ENCODE peak calls at places on chromosome 11, in four cellular contexts. A is right lobe of liver, P is uterus, T is lower leg skin. D is an unnamed sample.

GRCh38 chr11:8913961-8914660 is 3.1 kb downstream of the AKIP1 start:
- DNase-seq in T (no peak), P (peak), A (no peak), D (peak)

GRCh38 chr11:46335858-46336600 is 11.2 kb upstream of the DGKZ start:
- DNase-seq in T (no peak), A (no peak), P (no peak), D (no peak)

GRCh38 chr11:132099692-132100091 is 729.3 kb downstream of the NTM start:
- DNase-seq in T (no peak), A (no peak), P (no peak), D (no peak)

GRCh38 chr11:34653851-34654490 is 33.1 kb downstream of the EHF start:
- DNase-seq in P (no peak), A (peak), T (peak), D (no peak)

GRCh38 chr11:61908730-61909622 is 8.4 kb downstream of the RAB3IL1 start:
- DNase-seq in A (peak), P (no peak), T (no peak), D (no peak)

GRCh38 chr11:62444271-62444833 is 25.5 kb downstream of the SCGB1A1 start:
- DNase-seq in P (peak), A (no peak), T (peak), D (peak)

GRCh38 chr11:107563702-107564101 is 1.8 kb downstream of the ALKBH8 start:
- DNase-seq in T (no peak), A (no peak), P (no peak), D (peak)

GRCh38 chr11:4695442-4695841 is 2.2 kb downstream of the OR51E2 start:
- DNase-seq in A (no peak), P (no peak), T (no peak), D (no peak)

GRCh38 chr11:6892400-6892799 is at the start of gene OR2D2:
- DNase-seq in P (no peak), T (no peak), A (no peak), D (no peak)

GRCh38 chr11:9838229-9838628 is 174.4 kb downstream of the SWAP70 start:
- DNase-seq in T (no peak), P (no peak), A (no peak), D (no peak)

GRCh38 chr11:67027483-67027930 is 4.6 kb downstream of the SYT12 start:
- DNase-seq in T (no peak), A (peak), P (no peak), D (no peak)
- H3K4me3 ChIP-seq in T (no peak), A (no peak), P (no peak), D (no peak)

DNA sequence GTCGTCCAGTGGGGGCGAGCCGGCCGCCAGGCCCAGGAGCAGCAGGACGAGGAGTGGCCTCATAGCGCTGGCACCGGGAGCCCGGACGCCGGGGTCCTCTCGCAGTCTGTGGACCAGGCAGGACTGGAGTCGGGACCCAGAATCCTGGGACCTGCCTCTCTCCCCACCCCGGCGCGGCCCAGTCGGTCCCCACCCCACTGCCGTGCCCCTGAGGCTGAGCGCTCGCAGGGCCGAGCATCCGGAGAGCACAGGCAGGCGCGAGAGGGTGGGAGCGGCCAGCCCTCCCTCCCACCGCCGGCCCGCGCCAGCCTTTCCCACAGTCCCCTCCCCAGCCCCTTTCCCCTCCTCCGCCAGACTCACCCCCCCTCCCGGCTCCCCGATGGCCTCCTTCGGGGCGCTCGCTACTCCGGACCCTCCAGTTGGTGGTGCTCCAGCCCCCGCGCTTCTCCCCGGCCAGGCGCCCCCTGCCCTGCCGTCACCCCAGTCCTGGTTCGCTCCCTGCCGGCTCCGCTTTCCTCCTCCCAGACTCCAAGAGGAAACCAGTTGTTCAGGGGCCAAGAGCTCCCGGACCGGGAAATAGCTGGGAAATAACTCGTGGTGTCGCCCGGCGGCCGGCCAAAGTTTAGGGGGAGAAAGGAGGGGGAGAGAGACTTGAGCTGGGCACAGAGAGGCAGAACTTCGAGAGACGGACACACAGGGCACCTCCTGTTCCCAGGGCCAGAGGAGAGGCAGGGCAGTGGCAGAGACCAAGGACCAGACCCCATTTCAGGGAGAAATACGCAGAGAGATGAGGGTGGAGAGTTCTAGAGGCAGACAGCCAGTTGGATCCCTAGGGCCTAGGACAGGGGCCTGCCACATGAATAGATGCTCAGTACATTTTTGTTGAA is at the start of gene C1QTNF5:
- DNase-seq in P (peak), A (peak), T (peak), D (peak)
- H3K4me3 ChIP-seq in P (peak), A (peak), T (peak), D (no peak)

DNA sequence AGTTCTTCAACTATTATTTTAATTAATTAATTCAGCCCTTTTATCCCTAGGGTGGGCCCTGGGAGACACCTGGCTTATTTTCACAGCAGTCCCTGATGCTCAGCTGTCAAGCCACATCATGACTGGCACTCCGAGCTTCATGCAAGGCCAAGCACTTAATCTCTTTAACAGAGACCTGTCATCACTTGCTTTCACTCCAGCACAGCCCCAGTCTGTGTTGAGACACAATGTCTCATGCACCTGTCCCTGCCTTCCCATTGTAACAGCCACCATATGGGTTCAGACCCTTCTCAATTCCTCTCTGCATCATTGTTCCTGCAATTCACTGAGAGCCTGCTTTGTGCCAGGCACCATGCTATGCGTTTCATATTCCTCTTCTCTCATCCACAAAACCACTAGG is 222.2 kb upstream of the TENM4 start:
- DNase-seq in T (no peak), A (no peak), P (no peak), D (no peak)
- H3K4me3 ChIP-seq in T (no peak), A (no peak), P (no peak), D (no peak)

GRCh38 chr11:123301696-123302400 is 106.8 kb upstream of the CLMP start:
- DNase-seq in P (peak), T (peak), A (peak), D (peak)
- H3K4me3 ChIP-seq in P (peak), T (no peak), A (peak), D (peak)

GRCh38 chr11:121927359-121927758 is 188.7 kb downstream of the BLID start:
- DNase-seq in T (no peak), P (no peak), A (no peak), D (no peak)

GRCh38 chr11:121930004-121930965 is 185.7 kb downstream of the BLID start:
- DNase-seq in A (no peak), T (no peak), P (no peak), D (no peak)

GRCh38 chr11:121927789-121928188 is 188.2 kb downstream of the BLID start:
- DNase-seq in T (no peak), A (peak), P (no peak), D (no peak)

GRCh38 chr11:121929581-121929980 is 186.4 kb downstream of the BLID start:
- DNase-seq in A (peak), P (peak), T (no peak), D (no peak)

GRCh38 chr11:121928597-121929580 is 187.1 kb downstream of the BLID start:
- DNase-seq in P (no peak), T (no peak), A (no peak), D (no peak)
- H3K4me3 ChIP-seq in P (peak), T (no peak), A (no peak), D (no peak)

GRCh38 chr11:12190511-12190910 is 80.1 kb downstream of the MICAL2 start:
- DNase-seq in P (no peak), T (no peak), A (no peak), D (no peak)

GRCh38 chr11:12189543-12190235 is 79.3 kb downstream of the MICAL2 start:
- DNase-seq in T (peak), P (no peak), A (no peak), D (peak)

GRCh38 chr11:12186683-12187082 is 76.3 kb downstream of the MICAL2 start:
- DNase-seq in T (no peak), A (no peak), P (no peak), D (no peak)

GRCh38 chr11:12187399-12187798 is 77.0 kb downstream of the MICAL2 start:
- DNase-seq in T (no peak), P (no peak), A (no peak), D (peak)

DNA sequence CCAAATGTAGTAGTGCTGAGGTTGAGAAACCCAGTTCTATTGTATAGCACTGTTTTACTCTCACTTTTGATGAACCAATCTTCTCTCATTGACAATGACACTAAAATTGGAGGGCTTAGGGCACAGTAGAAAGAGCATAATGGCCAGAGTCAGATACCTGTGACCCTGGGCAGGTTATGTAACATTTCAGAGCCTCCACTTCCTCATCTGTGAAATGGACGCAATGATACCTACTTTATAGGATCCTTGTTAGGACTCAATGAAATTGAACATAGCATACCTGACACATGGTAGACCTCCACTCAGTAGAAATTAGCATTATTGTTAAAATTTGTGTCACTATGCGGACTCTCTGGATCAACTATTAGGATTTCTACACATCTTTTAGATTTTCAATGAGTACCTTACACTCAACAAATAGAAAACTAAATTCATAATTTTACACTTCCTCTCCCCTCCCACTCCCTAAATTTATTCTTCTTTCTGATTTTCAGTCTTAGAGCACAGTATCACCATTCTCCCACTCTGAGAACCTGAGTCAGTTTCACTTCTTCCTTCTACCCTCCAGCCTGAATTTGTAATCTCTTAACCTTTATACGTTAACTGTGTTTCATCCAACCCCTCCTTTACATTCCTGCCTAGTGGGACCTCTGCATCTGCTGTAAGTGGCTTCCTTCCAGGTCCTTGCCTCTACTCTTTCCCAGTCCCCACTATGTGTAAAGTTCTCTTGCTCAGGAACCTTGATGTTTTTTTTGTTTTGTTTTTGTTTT is 78.3 kb downstream of the MICAL2 start:
- DNase-seq in A (no peak), T (no peak), P (no peak), D (no peak)
- H3K4me3 ChIP-seq in A (no peak), T (no peak), P (no peak), D (no peak)

DNA sequence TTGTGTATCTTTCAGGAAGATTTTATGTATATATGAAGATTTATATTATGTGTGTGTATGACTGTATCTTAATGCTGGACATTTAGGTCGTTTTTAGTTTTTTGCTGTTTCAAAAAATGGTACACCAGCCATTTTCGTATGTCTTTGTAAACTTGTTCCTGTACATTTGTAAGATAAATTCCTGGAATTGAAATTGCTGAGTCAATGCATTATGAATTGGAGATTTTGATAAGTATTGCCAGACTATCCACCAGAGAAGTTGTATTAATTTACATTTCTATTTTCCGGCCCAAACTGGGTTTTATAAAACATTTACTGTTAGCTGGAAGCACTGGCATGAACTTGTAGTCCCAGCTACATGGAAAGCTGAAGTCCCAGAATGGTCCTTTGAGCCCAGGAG is 24.6 kb downstream of the MRPL48 start:
- DNase-seq in P (no peak), A (no peak), T (no peak), D (no peak)
- H3K4me3 ChIP-seq in P (no peak), A (no peak), T (no peak), D (no peak)

GRCh38 chr11:69013009-69013951 is at the start of gene MRGPRF:
- DNase-seq in T (peak), A (no peak), P (peak), D (no peak)
- H3K4me3 ChIP-seq in T (peak), A (peak), P (peak), D (no peak)

GRCh38 chr11:68257477-68258362 is 14.1 kb downstream of the C11orf24 start:
- DNase-seq in A (peak), T (peak), P (peak), D (peak)
- H3K4me3 ChIP-seq in A (no peak), T (no peak), P (no peak), D (no peak)

GRCh38 chr11:121419839-121420238 is 32.3 kb upstream of the SORL1 start:
- DNase-seq in T (peak), P (no peak), A (no peak), D (no peak)
- H3K4me3 ChIP-seq in T (no peak), P (no peak), A (no peak), D (no peak)

D was measured in CD4-positive, alpha-beta memory T cell.